ENCODE peak calls at places on chromosomes 1 and 21, in nine cellular contexts. P is HEK293T; B is non-pigmented ciliary epithelial cell; O is germinal center; L is ACHN; K is activated CD8-positive, alpha-beta T cell treated with anti-CD3 and anti-CD28 coated beads for 36 hours; E is mammary epithelial cell; R is stimulated activated CD4-positive, alpha-beta T cell treated with anti-CD3 and anti-CD28 coated beads, TNF-alpha, amount 100 ng/mL, for 48 hours; C is heart left ventricle. J is an unnamed sample.

GRCh38 chr21:36132691-36133090 is 2.2 kb upstream of the CBR3 start:
- DNase-seq in P (no peak), B (no peak), O (no peak), L (no peak), K (no peak), E (no peak), R (no peak), C (no peak), J (no peak)

GRCh38 chr1:67476006-67476482 is 45.8 kb upstream of the SERBP1 start:
- DNase-seq in P (no peak), B (no peak), O (no peak), L (no peak), K (no peak), E (no peak), R (no peak), C (no peak), J (no peak)

GRCh38 chr1:153313288-153313687 is 536 bp upstream of the PGLYRP3 start:
- DNase-seq in P (no peak), B (no peak), O (no peak), L (no peak), K (no peak), E (no peak), R (no peak), C (no peak), J (no peak)

GRCh38 chr21:43815107-43815742 is 25.8 kb downstream of the RRP1 start:
- DNase-seq in P (no peak), B (no peak), O (peak; percentile 49), L (no peak), K (no peak), E (no peak), R (no peak), C (no peak), J (no peak)

GRCh38 chr1:226644541-226645176 is 94.4 kb downstream of the ITPKB start:
- DNase-seq in P (no peak), B (no peak), O (no peak), L (no peak), K (peak; percentile 47), E (no peak), R (no peak), C (peak; percentile 20), J (peak; percentile 71)

GRCh38 chr1:53139911-53140310 is 2.5 kb downstream of the SLC1A7 start:
- DNase-seq in P (no peak), B (no peak), O (no peak), L (no peak), K (no peak), E (no peak), R (no peak), C (no peak), J (no peak)

GRCh38 chr1:172135923-172136610 is 284.4 kb upstream of the C1orf105 start:
- DNase-seq in P (no peak), B (peak; percentile 64), O (no peak), L (no peak), K (no peak), E (no peak), R (no peak), C (no peak), J (no peak)

GRCh38 chr1:4711191-4711915 is 56.9 kb downstream of the AJAP1 start:
- DNase-seq in P (no peak), B (no peak), O (no peak), L (no peak), K (peak; percentile 8), E (no peak), R (no peak), C (no peak), J (no peak)

GRCh38 chr1:65613884-65614283 is 178.8 kb upstream of the PDE4B start:
- DNase-seq in P (no peak), B (no peak), O (no peak), L (no peak), K (no peak), E (no peak), R (no peak), C (no peak), J (no peak)

GRCh38 chr1:94971491-94971924 is 44.6 kb upstream of the CNN3 start:
- DNase-seq in P (no peak), B (no peak), O (no peak), L (peak; percentile 54), K (no peak), E (peak; percentile 74), R (no peak), C (no peak), J (peak; percentile 55)

GRCh38 chr1:202286622-202287097 is 55.1 kb downstream of the UBE2T start:
- DNase-seq in P (no peak), B (no peak), O (no peak), L (no peak), K (no peak), E (no peak), R (no peak), C (peak; percentile 76), J (no peak)

GRCh38 chr1:15684468-15685283 is 556 bp downstream of the PLEKHM2 start:
- DNase-seq in P (peak; percentile 65), B (no peak), O (peak; percentile 63), L (peak; percentile 18), K (peak; percentile 51), E (peak; percentile 16), R (no peak), C (peak; percentile 53), J (peak; percentile 59)

GRCh38 chr1:84181350-84182005 is 37.4 kb downstream of the PRKACB start:
- DNase-seq in P (no peak), B (no peak), O (no peak), L (no peak), K (no peak), E (no peak), R (no peak), C (no peak), J (no peak)

GRCh38 chr1:54853793-54854370 is 33.1 kb downstream of the DHCR24 start:
- DNase-seq in P (no peak), B (no peak), O (no peak), L (no peak), K (no peak), E (no peak), R (no peak), C (no peak), J (no peak)

GRCh38 chr1:225653463-225654276 is 747 bp upstream of the ENAH start:
- DNase-seq in P (peak; percentile 75), B (no peak), O (peak; percentile 27), L (peak; percentile 83), K (peak; percentile 24), E (peak; percentile 63), R (no peak), C (peak; percentile 77), J (peak; percentile 81)

GRCh38 chr1:64401285-64401684 is 68.6 kb upstream of the CACHD1 start:
- DNase-seq in P (no peak), B (no peak), O (no peak), L (no peak), K (no peak), E (no peak), R (no peak), C (no peak), J (no peak)

GRCh38 chr1:193806079-193807048 is 620.0 kb upstream of the B3GALT2 start:
- DNase-seq in P (no peak), B (no peak), O (no peak), L (no peak), K (no peak), E (no peak), R (no peak), C (no peak), J (no peak)

GRCh38 chr1:19169642-19170041 is 40.4 kb downstream of the UBR4 start:
- DNase-seq in P (no peak), B (peak; percentile 23), O (no peak), L (no peak), K (no peak), E (no peak), R (no peak), C (no peak), J (no peak)

GRCh38 chr1:31072304-31072746 is 6.8 kb upstream of the PUM1 start:
- DNase-seq in P (no peak), B (no peak), O (no peak), L (no peak), K (no peak), E (no peak), R (no peak), C (no peak), J (no peak)